ENCODE peak calls at places on chromosomes 3 and 15, in seven cellular contexts. V is iPS-NIHi11; B is activated CD4-positive, alpha-beta T cell treated with anti-CD3 and anti-CD28 coated beads, Interleukin-2, amount 50 U/mL, for 48 hours; W is breast epithelium; Q is ELR; I is glomerular endothelial cell; T is mesendoderm. Y is an unnamed sample.

GRCh38 chr3:120177151-120177550 is 82.9 kb upstream of the GSK3B start:
- DNase-seq in V (peak; percentile 56), B (no peak), W (peak; percentile 79), Q (peak; percentile 98), I (peak; percentile 45), T (peak; percentile 97), Y (peak; percentile 95)

GRCh38 chr15:31397851-31398661 is 71.4 kb downstream of the KLF13 start:
- DNase-seq in V (no peak), B (no peak), W (no peak), Q (no peak), I (no peak), T (peak; percentile 57), Y (peak; percentile 68)

GRCh38 chr15:64213646-64214045 is 50.8 kb upstream of the PPIB start:
- DNase-seq in V (no peak), B (no peak), W (no peak), Q (peak; percentile 10), I (no peak), T (no peak), Y (no peak)

GRCh38 chr15:32908135-32908801 is 190.5 kb downstream of the GREM1 start:
- DNase-seq in V (no peak), B (no peak), W (no peak), Q (no peak), I (no peak), T (no peak), Y (no peak)

GRCh38 chr3:51681453-51681852 is 10.4 kb downstream of the TEX264 start:
- DNase-seq in V (no peak), B (peak; percentile 46), W (no peak), Q (peak; percentile 47), I (no peak), T (no peak), Y (peak; percentile 47)

GRCh38 chr3:194140520-194141414 is 4.8 kb downstream of the HES1 start:
- DNase-seq in V (peak; percentile 58), B (peak; percentile 32), W (peak; percentile 64), Q (peak; percentile 78), I (no peak), T (peak; percentile 91), Y (peak; percentile 88)

GRCh38 chr3:69422751-69423150 is 36.9 kb upstream of the FRMD4B start:
- DNase-seq in V (no peak), B (no peak), W (no peak), Q (peak; percentile 45), I (no peak), T (no peak), Y (peak; percentile 41)

GRCh38 chr3:158830391-158830790 is 28.5 kb downstream of the MFSD1 start:
- DNase-seq in V (no peak), B (no peak), W (no peak), Q (peak; percentile 87), I (no peak), T (no peak), Y (peak; percentile 69)

GRCh38 chr3:188947983-188948657 is 223.7 kb upstream of the TPRG1 start:
- DNase-seq in V (peak; percentile 95), B (no peak), W (peak; percentile 95), Q (peak; percentile 84), I (no peak), T (peak; percentile 93), Y (peak; percentile 95)

GRCh38 chr15:100060276-100060926 is 281.4 kb downstream of the ADAMTS17 start:
- DNase-seq in V (peak; percentile 47), B (no peak), W (no peak), Q (peak; percentile 3), I (no peak), T (no peak), Y (no peak)

GRCh38 chr3:25508901-25509300 is 80.8 kb downstream of the RARB start:
- DNase-seq in V (no peak), B (no peak), W (no peak), Q (peak; percentile 75), I (peak; percentile 82), T (no peak), Y (peak; percentile 83)

GRCh38 chr15:49313650-49314049 is 109.4 kb upstream of the FGF7 start:
- DNase-seq in V (no peak), B (no peak), W (no peak), Q (peak; percentile 67), I (no peak), T (peak; percentile 42), Y (peak; percentile 75)

GRCh38 chr3:130688015-130688414 is 58.6 kb downstream of the PIK3R4 start:
- DNase-seq in V (no peak), B (no peak), W (no peak), Q (no peak), I (no peak), T (no peak), Y (no peak)

GRCh38 chr3:72767927-72768880 is 80.0 kb downstream of the SHQ1 start:
- DNase-seq in V (peak; percentile 27), B (no peak), W (no peak), Q (no peak), I (no peak), T (peak; percentile 84), Y (no peak)

GRCh38 chr3:4986611-4987373 is 7.6 kb downstream of the BHLHE40 start:
- DNase-seq in V (peak; percentile 88), B (peak; percentile 87), W (peak; percentile 98), Q (peak; percentile 97), I (no peak), T (peak; percentile 99), Y (peak; percentile 99)

GRCh38 chr3:43148033-43148432 is 42.2 kb upstream of the POMGNT2 start:
- DNase-seq in V (no peak), B (no peak), W (no peak), Q (no peak), I (no peak), T (no peak), Y (no peak)

GRCh38 chr15:73375755-73376305 is 7.1 kb upstream of the HCN4 start:
- DNase-seq in V (no peak), B (no peak), W (no peak), Q (no peak), I (no peak), T (peak; percentile 44), Y (peak; percentile 36)

GRCh38 chr15:81224232-81224631 is 27.6 kb downstream of the IL16 start:
- DNase-seq in V (no peak), B (no peak), W (no peak), Q (no peak), I (no peak), T (no peak), Y (no peak)

GRCh38 chr3:69776926-69777581 is 37.8 kb downstream of the MITF start:
- DNase-seq in V (no peak), B (no peak), W (no peak), Q (peak; percentile 24), I (no peak), T (no peak), Y (no peak)

GRCh38 chr15:99251436-99251821 is at the start of gene LRRC28:
- DNase-seq in V (no peak), B (no peak), W (no peak), Q (no peak), I (no peak), T (no peak), Y (no peak)

GRCh38 chr3:85801955-85802354 is 843.2 kb downstream of the CADM2 start:
- DNase-seq in V (peak; percentile 30), B (no peak), W (no peak), Q (no peak), I (no peak), T (peak; percentile 67), Y (no peak)

GRCh38 chr3:62622553-62623174 is 249.3 kb upstream of the FEZF2 start:
- DNase-seq in V (peak; percentile 53), B (no peak), W (no peak), Q (peak; percentile 69), I (peak; percentile 52), T (peak; percentile 69), Y (peak; percentile 73)

GRCh38 chr15:67146214-67146613 is 80.8 kb downstream of the SMAD3 start:
- DNase-seq in V (no peak), B (no peak), W (no peak), Q (peak; percentile 84), I (no peak), T (no peak), Y (peak; percentile 87)

GRCh38 chr3:176097036-176097435 is 1100.2 kb downstream of the TBL1XR1 start:
- DNase-seq in V (peak; percentile 12), B (no peak), W (no peak), Q (no peak), I (no peak), T (no peak), Y (no peak)

Y was measured in RPMI7951.